ENCODE peak calls at places on chromosomes 2 and 18, in four cellular contexts. One of them, this sample, is unnamed.

GRCh38 chr2:66874411-66874810 is 439.5 kb downstream of the MEIS1 start:
- DNase-seq in left lung: no peak
- DNase-seq in cardiac muscle cell: no peak
- DNase-seq in lung: no peak
- DNase-seq in this sample: no peak

GRCh38 chr2:165044505-165045303 is 89.4 kb upstream of the SLC38A11 start:
- DNase-seq in cardiac muscle cell: no peak
- DNase-seq in lung: no peak
- DNase-seq in left lung: no peak
- DNase-seq in this sample: no peak

GRCh38 chr2:161954103-161954502 is 119.9 kb downstream of the DPP4 start:
- DNase-seq in cardiac muscle cell: no peak
- DNase-seq in lung: no peak
- DNase-seq in left lung: no peak
- DNase-seq in this sample: no peak

GRCh38 chr2:134190062-134190806 is 63.6 kb upstream of the MGAT5 start:
- DNase-seq in lung: no peak
- DNase-seq in cardiac muscle cell: no peak
- DNase-seq in left lung: no peak
- DNase-seq in this sample: no peak

GRCh38 chr2:9941196-9941995 is 10.1 kb upstream of the GRHL1 start:
- DNase-seq in lung: no peak
- DNase-seq in cardiac muscle cell: no peak
- DNase-seq in left lung: no peak
- DNase-seq in this sample: no peak

GRCh38 chr2:149858916-149859634 is 271.5 kb upstream of the MMADHC start:
- DNase-seq in cardiac muscle cell: no peak
- DNase-seq in lung: no peak
- DNase-seq in left lung: no peak
- DNase-seq in this sample: no peak

GRCh38 chr2:136381722-136382633 is 264.0 kb upstream of the CXCR4 start:
- DNase-seq in lung: no peak
- DNase-seq in left lung: no peak
- DNase-seq in cardiac muscle cell: no peak
- DNase-seq in this sample: peak; percentile 84

GRCh38 chr2:172484253-172484652 is 56.9 kb downstream of the ITGA6 start:
- DNase-seq in cardiac muscle cell: peak; percentile 25
- DNase-seq in lung: no peak
- DNase-seq in left lung: no peak
- DNase-seq in this sample: no peak

GRCh38 chr2:189581354-189582139 is 961 bp upstream of the SLC40A1 start:
- DNase-seq in lung: no peak
- DNase-seq in cardiac muscle cell: no peak
- DNase-seq in left lung: peak; percentile 64
- DNase-seq in this sample: peak; percentile 56

GRCh38 chr2:24046930-24047702 is at the start of gene WDCP:
- DNase-seq in lung: peak; percentile 97
- DNase-seq in cardiac muscle cell: peak; percentile 99
- DNase-seq in left lung: peak; percentile 91
- DNase-seq in this sample: peak; percentile 95

GRCh38 chr2:118923371-118923770 is 18.6 kb upstream of the MARCO start:
- DNase-seq in left lung: no peak
- DNase-seq in lung: no peak
- DNase-seq in cardiac muscle cell: no peak
- DNase-seq in this sample: no peak

GRCh38 chr2:47697000-47697601 is 85.8 kb upstream of the MSH6 start:
- DNase-seq in cardiac muscle cell: no peak
- DNase-seq in left lung: no peak
- DNase-seq in lung: no peak
- DNase-seq in this sample: no peak
- H3K4me3 ChIP-seq in cardiac muscle cell: no peak overlapping the region
- H3K4me3 ChIP-seq in left lung: no peak overlapping the region
- H3K4me3 ChIP-seq in lung: no peak overlapping the region
- H3K4me3 ChIP-seq in this sample: no peak overlapping the region

DNA sequence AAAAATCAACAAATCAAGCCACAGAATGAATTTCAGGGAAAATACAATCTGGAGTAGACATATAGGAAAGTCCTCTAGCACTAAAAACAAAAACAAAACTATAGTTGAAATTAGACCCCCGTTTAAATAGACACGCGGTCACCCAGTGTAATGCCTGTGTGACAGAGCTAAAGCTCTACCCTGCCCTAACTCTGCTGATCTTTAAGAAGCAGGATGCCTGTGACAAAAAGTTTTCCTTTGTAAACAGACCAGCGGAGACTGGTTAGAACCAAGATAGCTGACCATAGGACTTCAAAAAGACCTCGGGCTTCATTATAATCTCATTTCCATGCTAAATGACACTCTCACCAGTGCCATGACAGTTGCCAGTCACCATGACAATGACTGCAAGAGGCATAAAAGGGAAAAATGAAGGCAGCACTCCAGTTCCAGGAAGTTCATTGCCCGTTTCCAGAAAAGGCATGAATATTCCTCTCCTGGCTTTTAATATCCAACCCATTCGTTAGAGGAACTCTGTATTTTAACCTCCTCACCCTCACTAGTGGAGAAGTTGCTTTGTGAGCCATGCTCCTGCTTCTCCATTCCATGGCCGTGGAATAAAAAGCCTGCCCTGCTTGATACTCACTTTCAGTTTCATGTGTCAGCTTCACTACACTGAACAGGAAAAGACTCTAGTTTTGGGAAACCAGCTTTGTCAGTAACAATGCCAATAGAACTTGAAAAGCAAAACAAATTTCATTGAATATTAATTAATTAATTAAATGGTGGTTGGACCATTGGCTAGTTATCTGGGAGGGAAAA is 157.1 kb upstream of the COPS8 start:
- DNase-seq in left lung: no peak
- DNase-seq in cardiac muscle cell: no peak
- DNase-seq in lung: no peak
- DNase-seq in this sample: no peak
- H3K4me3 ChIP-seq in left lung: no peak overlapping the region
- H3K4me3 ChIP-seq in cardiac muscle cell: no peak overlapping the region
- H3K4me3 ChIP-seq in lung: no peak overlapping the region
- H3K4me3 ChIP-seq in this sample: no peak overlapping the region

GRCh38 chr2:98577313-98577712 is 31.0 kb downstream of the COA5 start:
- DNase-seq in lung: no peak
- DNase-seq in cardiac muscle cell: peak; percentile 22
- DNase-seq in left lung: no peak
- DNase-seq in this sample: no peak
- H3K4me3 ChIP-seq in lung: no peak overlapping the region
- H3K4me3 ChIP-seq in cardiac muscle cell: no peak overlapping the region
- H3K4me3 ChIP-seq in left lung: no peak overlapping the region
- H3K4me3 ChIP-seq in this sample: no peak overlapping the region

DNA sequence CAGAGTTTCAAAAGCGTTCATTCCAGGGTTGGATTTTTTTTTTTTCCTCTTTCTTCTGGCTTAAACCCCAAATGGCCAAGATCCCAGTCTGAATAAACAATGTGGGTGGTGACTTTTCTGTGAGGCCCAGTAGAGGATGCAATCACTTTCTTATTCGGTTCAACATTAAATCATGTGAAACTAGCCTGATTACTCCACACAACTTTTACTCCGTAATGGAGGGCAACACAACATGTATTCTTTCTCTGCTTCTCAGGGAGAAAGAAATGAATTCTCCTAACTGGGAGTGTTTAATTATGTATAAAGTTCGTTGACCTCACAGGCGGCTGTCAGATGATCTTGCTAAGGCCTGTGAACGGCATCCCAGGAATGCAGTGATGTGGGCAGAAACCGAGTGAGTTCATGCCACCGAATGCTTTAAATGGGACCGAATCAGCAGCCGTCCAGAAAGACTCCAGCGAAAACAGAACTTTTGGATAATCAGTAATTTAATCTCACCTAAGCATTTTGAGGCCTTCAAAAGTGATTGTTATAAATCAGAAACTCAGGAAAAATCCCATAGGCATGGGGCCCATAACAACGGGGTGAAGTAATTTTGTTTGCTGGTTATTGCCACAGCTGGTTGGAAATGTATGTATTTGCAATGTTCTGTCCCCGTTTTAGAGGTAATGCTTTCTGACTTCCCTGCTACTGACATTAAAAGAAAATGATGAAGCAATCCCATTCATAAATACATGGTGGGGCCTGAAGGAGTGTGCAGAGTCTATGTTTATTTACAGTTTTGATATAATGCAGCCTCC is 81.5 kb downstream of the BCL2 start:
- DNase-seq in lung: peak; percentile 57
- DNase-seq in left lung: no peak
- DNase-seq in cardiac muscle cell: peak; percentile 64
- DNase-seq in this sample: no peak
- H3K4me3 ChIP-seq in lung: no peak overlapping the region
- H3K4me3 ChIP-seq in left lung: no peak overlapping the region
- H3K4me3 ChIP-seq in cardiac muscle cell: no peak overlapping the region
- H3K4me3 ChIP-seq in this sample: no peak overlapping the region

GRCh38 chr2:166074011-166074410 is 53.8 kb downstream of the SCN1A start:
- DNase-seq in lung: no peak
- DNase-seq in cardiac muscle cell: no peak
- DNase-seq in left lung: no peak
- DNase-seq in this sample: no peak
- H3K4me3 ChIP-seq in lung: no peak overlapping the region
- H3K4me3 ChIP-seq in cardiac muscle cell: no peak overlapping the region
- H3K4me3 ChIP-seq in left lung: no peak overlapping the region
- H3K4me3 ChIP-seq in this sample: no peak overlapping the region

GRCh38 chr2:69616755-69617154 is 26.8 kb downstream of the AAK1 start:
- DNase-seq in left lung: no peak
- DNase-seq in lung: no peak
- DNase-seq in cardiac muscle cell: no peak
- DNase-seq in this sample: no peak

GRCh38 chr2:69615078-69615630 is 28.4 kb downstream of the AAK1 start:
- DNase-seq in left lung: no peak
- DNase-seq in lung: no peak
- DNase-seq in cardiac muscle cell: no peak
- DNase-seq in this sample: no peak

GRCh38 chr2:69617744-69618143 is 25.8 kb downstream of the AAK1 start:
- DNase-seq in left lung: no peak
- DNase-seq in lung: no peak
- DNase-seq in cardiac muscle cell: no peak
- DNase-seq in this sample: no peak

GRCh38 chr2:69618362-69618761 is 25.2 kb downstream of the AAK1 start:
- DNase-seq in left lung: no peak
- DNase-seq in cardiac muscle cell: no peak
- DNase-seq in lung: no peak
- DNase-seq in this sample: no peak

DNA sequence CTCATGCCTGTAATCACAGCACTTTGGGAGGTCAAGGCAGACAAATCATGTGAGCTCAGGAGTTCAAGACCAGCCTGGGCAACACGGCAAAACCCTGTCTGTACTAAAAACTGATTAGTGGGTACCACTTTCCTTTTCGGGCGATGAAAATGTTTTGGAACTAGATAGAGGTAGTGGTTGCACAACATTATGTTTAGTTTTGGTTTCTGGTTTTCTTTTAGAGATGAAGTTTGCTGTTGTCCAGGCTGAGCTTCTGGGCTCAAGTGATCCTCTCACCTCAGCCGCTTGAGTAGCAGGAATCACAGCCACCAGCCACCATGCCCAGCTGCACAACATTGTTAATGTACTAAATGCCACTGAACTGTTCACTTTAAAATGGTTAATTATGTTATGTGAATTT is 27.6 kb downstream of the AAK1 start:
- DNase-seq in lung: no peak
- DNase-seq in left lung: no peak
- DNase-seq in cardiac muscle cell: no peak
- DNase-seq in this sample: no peak
- H3K4me3 ChIP-seq in lung: no peak overlapping the region
- H3K4me3 ChIP-seq in left lung: no peak overlapping the region
- H3K4me3 ChIP-seq in cardiac muscle cell: no peak overlapping the region
- H3K4me3 ChIP-seq in this sample: no peak overlapping the region

DNA sequence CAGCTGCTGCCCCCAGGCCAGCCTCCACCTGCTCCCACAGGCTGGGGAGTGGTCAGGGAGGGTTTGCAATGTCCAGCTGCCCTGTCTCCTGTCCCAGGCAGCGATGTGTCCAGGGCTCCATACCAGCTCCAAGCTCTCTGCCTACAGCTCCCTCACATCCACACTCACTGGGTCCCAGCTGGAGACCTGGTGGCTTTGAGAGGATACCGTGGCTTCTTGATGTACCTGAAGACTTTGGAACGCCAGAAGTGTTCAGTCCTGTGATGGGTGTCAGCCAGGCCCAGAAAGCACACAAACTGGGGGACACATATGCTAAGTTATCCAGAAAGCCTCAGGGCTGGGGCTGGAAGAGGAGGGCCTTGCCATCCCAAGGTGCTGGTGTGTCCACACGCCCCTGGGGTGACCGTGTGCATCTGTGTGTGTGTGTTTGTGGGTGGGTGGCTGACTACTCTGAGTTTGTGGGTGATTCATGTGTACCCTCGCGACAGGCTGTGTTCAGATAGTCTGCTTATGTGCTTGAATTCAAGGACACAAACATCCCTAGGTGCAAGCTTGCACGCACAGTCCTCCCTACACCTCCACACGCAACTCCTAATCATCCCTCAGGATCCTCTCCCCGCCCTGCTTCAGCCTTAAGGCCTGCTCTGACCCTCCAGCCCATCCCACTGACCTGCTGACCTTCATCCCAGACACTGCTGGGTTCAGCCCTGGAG is 33.3 kb downstream of the ZFP36L2 start:
- DNase-seq in cardiac muscle cell: no peak
- DNase-seq in lung: no peak
- DNase-seq in left lung: no peak
- DNase-seq in this sample: no peak
- H3K4me3 ChIP-seq in cardiac muscle cell: no peak overlapping the region
- H3K4me3 ChIP-seq in lung: no peak overlapping the region
- H3K4me3 ChIP-seq in left lung: no peak overlapping the region
- H3K4me3 ChIP-seq in this sample: no peak overlapping the region

GRCh38 chr18:76499596-76500340 is 4.7 kb upstream of the ZNF516 start:
- DNase-seq in lung: no peak
- DNase-seq in cardiac muscle cell: no peak
- DNase-seq in left lung: no peak
- DNase-seq in this sample: no peak
- H3K4me3 ChIP-seq in lung: no peak overlapping the region
- H3K4me3 ChIP-seq in cardiac muscle cell: no peak overlapping the region
- H3K4me3 ChIP-seq in left lung: no peak overlapping the region
- H3K4me3 ChIP-seq in this sample: no peak overlapping the region

DNA sequence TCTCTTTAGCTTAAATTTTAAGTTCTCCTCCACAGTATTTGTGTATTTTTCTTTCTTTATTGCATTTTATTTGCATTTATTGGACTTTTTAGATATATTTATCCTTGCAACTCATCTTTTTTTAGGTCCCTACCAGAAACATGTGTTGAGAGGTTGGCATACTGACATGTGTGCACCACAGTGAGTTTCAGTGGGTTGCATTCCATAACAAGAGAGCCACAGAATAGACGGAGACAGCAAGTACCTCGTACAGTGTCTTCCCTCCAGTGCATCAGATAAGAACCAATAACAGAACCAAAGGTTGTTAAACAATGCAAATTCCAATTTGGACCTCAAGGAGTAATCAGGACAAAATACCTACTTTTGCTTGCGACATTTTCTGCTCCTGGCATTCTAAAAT is 111.9 kb downstream of the DNAH7 start:
- DNase-seq in cardiac muscle cell: no peak
- DNase-seq in left lung: no peak
- DNase-seq in lung: no peak
- DNase-seq in this sample: no peak
- H3K4me3 ChIP-seq in cardiac muscle cell: no peak overlapping the region
- H3K4me3 ChIP-seq in left lung: no peak overlapping the region
- H3K4me3 ChIP-seq in lung: no peak overlapping the region
- H3K4me3 ChIP-seq in this sample: no peak overlapping the region